ENCODE peak calls at places on chromosomes 16 and 17, in ten cellular contexts. One of them, this sample, is unnamed.
A peak's percentile ranks its signal among the peaks of the same experiment; 100 is the strongest.

GRCh38 chr16:82031116-82032084 is 3.7 kb upstream of the HSD17B2 start:
- DNase-seq in mesenchymal stem cell: peak; percentile 69
- DNase-seq in lung: no peak
- DNase-seq in CD8-positive, alpha-beta T cell: no peak
- DNase-seq in colonic mucosa: peak; percentile 48
- DNase-seq in heart left ventricle: no peak
- DNase-seq in OCI-LY7: peak; percentile 16
- DNase-seq in psoas muscle: no peak
- DNase-seq in upper lobe of right lung: no peak
- DNase-seq in K562: peak; percentile 35
- DNase-seq in this sample: peak; percentile 15

GRCh38 chr17:4427505-4427904 is 6.2 kb upstream of the SPNS3 start:
- DNase-seq in CD8-positive, alpha-beta T cell: no peak
- DNase-seq in K562: no peak
- DNase-seq in mesenchymal stem cell: no peak
- DNase-seq in colonic mucosa: no peak
- DNase-seq in heart left ventricle: no peak
- DNase-seq in psoas muscle: no peak
- DNase-seq in OCI-LY7: peak; percentile 54
- DNase-seq in lung: no peak
- DNase-seq in upper lobe of right lung: no peak
- DNase-seq in this sample: no peak

GRCh38 chr16:19909750-19910322 is 25.2 kb upstream of the GPRC5B start:
- DNase-seq in K562: no peak
- DNase-seq in OCI-LY7: no peak
- DNase-seq in psoas muscle: no peak
- DNase-seq in CD8-positive, alpha-beta T cell: no peak
- DNase-seq in heart left ventricle: no peak
- DNase-seq in mesenchymal stem cell: no peak
- DNase-seq in upper lobe of right lung: no peak
- DNase-seq in lung: no peak
- DNase-seq in colonic mucosa: no peak
- DNase-seq in this sample: no peak

GRCh38 chr17:40072481-40073346 is 9.9 kb downstream of the THRA start:
- DNase-seq in colonic mucosa: peak; percentile 84
- DNase-seq in CD8-positive, alpha-beta T cell: no peak
- DNase-seq in lung: no peak
- DNase-seq in OCI-LY7: no peak
- DNase-seq in psoas muscle: no peak
- DNase-seq in mesenchymal stem cell: no peak
- DNase-seq in K562: peak; percentile 68
- DNase-seq in heart left ventricle: no peak
- DNase-seq in upper lobe of right lung: no peak
- DNase-seq in this sample: peak; percentile 56

GRCh38 chr16:85363881-85364280 is 249.2 kb upstream of the GSE1 start:
- DNase-seq in colonic mucosa: no peak
- DNase-seq in heart left ventricle: no peak
- DNase-seq in mesenchymal stem cell: peak; percentile 100
- DNase-seq in psoas muscle: no peak
- DNase-seq in upper lobe of right lung: no peak
- DNase-seq in CD8-positive, alpha-beta T cell: no peak
- DNase-seq in K562: no peak
- DNase-seq in lung: no peak
- DNase-seq in OCI-LY7: no peak
- DNase-seq in this sample: no peak

GRCh38 chr17:40248507-40248906 is 29.4 kb downstream of the WIPF2 start:
- DNase-seq in psoas muscle: no peak
- DNase-seq in mesenchymal stem cell: no peak
- DNase-seq in upper lobe of right lung: no peak
- DNase-seq in colonic mucosa: no peak
- DNase-seq in OCI-LY7: no peak
- DNase-seq in K562: no peak
- DNase-seq in heart left ventricle: no peak
- DNase-seq in CD8-positive, alpha-beta T cell: no peak
- DNase-seq in lung: no peak
- DNase-seq in this sample: no peak

GRCh38 chr16:4800290-4801041 is 2.0 kb downstream of the ROGDI start:
- DNase-seq in colonic mucosa: peak; percentile 79
- DNase-seq in upper lobe of right lung: peak; percentile 86
- DNase-seq in heart left ventricle: peak; percentile 67
- DNase-seq in OCI-LY7: no peak
- DNase-seq in K562: peak; percentile 44
- DNase-seq in lung: peak; percentile 65
- DNase-seq in CD8-positive, alpha-beta T cell: no peak
- DNase-seq in mesenchymal stem cell: no peak
- DNase-seq in psoas muscle: peak; percentile 48
- DNase-seq in this sample: peak; percentile 94

GRCh38 chr17:49582789-49583188 is 7.1 kb downstream of the NXPH3 start:
- DNase-seq in upper lobe of right lung: no peak
- DNase-seq in mesenchymal stem cell: no peak
- DNase-seq in heart left ventricle: no peak
- DNase-seq in CD8-positive, alpha-beta T cell: no peak
- DNase-seq in K562: no peak
- DNase-seq in lung: no peak
- DNase-seq in colonic mucosa: no peak
- DNase-seq in psoas muscle: no peak
- DNase-seq in OCI-LY7: no peak
- DNase-seq in this sample: no peak

GRCh38 chr16:2035431-2036199 is 8.9 kb downstream of the NHERF2 start:
- DNase-seq in CD8-positive, alpha-beta T cell: no peak
- DNase-seq in lung: peak; percentile 80
- DNase-seq in colonic mucosa: peak; percentile 48
- DNase-seq in heart left ventricle: peak; percentile 44
- DNase-seq in mesenchymal stem cell: peak; percentile 85
- DNase-seq in K562: no peak
- DNase-seq in OCI-LY7: no peak
- DNase-seq in psoas muscle: peak; percentile 76
- DNase-seq in upper lobe of right lung: peak; percentile 89
- DNase-seq in this sample: no peak

GRCh38 chr16:2034695-2035430 is 8.2 kb downstream of the NHERF2 start:
- DNase-seq in heart left ventricle: peak; percentile 28
- DNase-seq in upper lobe of right lung: no peak
- DNase-seq in K562: no peak
- DNase-seq in OCI-LY7: no peak
- DNase-seq in psoas muscle: no peak
- DNase-seq in mesenchymal stem cell: no peak
- DNase-seq in colonic mucosa: no peak
- DNase-seq in CD8-positive, alpha-beta T cell: no peak
- DNase-seq in lung: no peak
- DNase-seq in this sample: no peak

GRCh38 chr16:2037631-2038358 is 9.8 kb downstream of the NTHL1 start:
- DNase-seq in psoas muscle: no peak
- DNase-seq in mesenchymal stem cell: no peak
- DNase-seq in upper lobe of right lung: peak; percentile 63
- DNase-seq in colonic mucosa: no peak
- DNase-seq in K562: no peak
- DNase-seq in lung: no peak
- DNase-seq in CD8-positive, alpha-beta T cell: no peak
- DNase-seq in OCI-LY7: no peak
- DNase-seq in heart left ventricle: no peak
- DNase-seq in this sample: no peak

GRCh38 chr16:2037115-2037514 is 10.4 kb downstream of the NHERF2 start:
- DNase-seq in OCI-LY7: no peak
- DNase-seq in CD8-positive, alpha-beta T cell: no peak
- DNase-seq in mesenchymal stem cell: no peak
- DNase-seq in heart left ventricle: no peak
- DNase-seq in colonic mucosa: no peak
- DNase-seq in psoas muscle: no peak
- DNase-seq in upper lobe of right lung: no peak
- DNase-seq in lung: no peak
- DNase-seq in K562: no peak
- DNase-seq in this sample: no peak

DNA sequence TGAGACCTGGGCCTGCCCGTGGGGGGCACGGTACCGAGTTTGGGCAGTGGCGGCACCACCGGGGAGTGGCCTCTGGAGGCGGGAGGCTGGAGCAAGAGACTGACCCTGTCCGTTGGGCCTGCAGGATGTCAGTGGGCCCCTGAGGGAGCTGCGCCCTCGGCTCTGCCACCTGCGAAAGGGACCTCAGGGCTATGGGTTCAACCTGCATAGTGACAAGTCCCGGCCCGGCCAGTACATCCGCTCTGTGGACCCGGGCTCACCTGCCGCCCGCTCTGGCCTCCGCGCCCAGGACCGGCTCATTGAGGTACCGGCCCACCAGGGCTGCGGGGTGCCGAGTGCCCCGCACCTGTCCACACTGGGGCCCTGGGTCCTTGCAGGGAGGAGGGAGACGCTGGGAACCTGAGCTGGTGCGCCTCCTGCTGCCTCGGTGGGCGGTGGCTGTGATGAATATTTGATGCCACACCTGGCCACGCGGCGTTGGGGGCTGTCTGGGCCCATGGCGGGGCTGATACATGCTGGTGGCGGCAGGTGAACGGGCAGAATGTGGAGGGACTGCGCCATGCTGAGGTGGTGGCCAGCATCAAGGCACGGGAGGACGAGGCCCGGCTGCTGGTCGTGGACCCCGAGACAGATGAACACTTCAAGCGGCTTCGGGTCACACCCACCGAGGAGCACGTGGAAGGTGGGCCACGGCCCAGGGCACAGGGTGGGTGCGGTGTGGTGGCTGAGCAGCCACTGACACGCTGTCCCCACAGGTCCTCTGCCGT is 9.7 kb downstream of the NHERF2 start:
- DNase-seq in colonic mucosa: no peak
- DNase-seq in OCI-LY7: no peak
- DNase-seq in upper lobe of right lung: peak; percentile 64
- DNase-seq in mesenchymal stem cell: no peak
- DNase-seq in heart left ventricle: no peak
- DNase-seq in psoas muscle: no peak
- DNase-seq in lung: no peak
- DNase-seq in CD8-positive, alpha-beta T cell: no peak
- DNase-seq in K562: no peak
- DNase-seq in this sample: no peak
- H3K4me3 ChIP-seq in colonic mucosa: no peak overlapping the region
- H3K4me3 ChIP-seq in OCI-LY7: no peak overlapping the region
- H3K4me3 ChIP-seq in upper lobe of right lung: peak overlapping the region; percentile 45
- H3K4me3 ChIP-seq in mesenchymal stem cell: peak overlapping the region; percentile 49
- H3K4me3 ChIP-seq in heart left ventricle: peak overlapping the region; percentile 43
- H3K4me3 ChIP-seq in psoas muscle: peak overlapping the region; percentile 53
- H3K4me3 ChIP-seq in lung: peak overlapping the region; percentile 55
- H3K4me3 ChIP-seq in CD8-positive, alpha-beta T cell: no peak overlapping the region
- H3K4me3 ChIP-seq in K562: no peak overlapping the region
- H3K4me3 ChIP-seq in this sample: no peak overlapping the region

DNA sequence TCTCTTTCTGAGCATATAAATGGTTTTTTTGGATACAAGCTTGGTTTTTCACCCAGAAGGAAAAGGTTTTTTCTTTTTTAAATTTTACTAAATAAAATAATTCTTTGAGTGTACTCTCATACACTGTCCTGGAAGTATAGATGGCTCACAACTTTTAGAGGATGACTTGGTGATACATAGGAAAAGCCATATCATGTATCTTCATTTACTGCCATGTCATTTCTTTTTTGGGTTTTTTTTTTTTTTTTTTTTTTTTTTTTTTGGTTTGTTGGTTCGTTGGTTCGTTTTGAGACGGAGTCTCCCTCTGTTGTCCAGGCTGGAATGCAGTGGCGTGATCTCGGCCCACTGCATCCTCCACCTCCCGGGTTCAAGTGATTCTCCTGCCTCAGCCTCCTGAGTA is 11.8 kb downstream of the OGFOD1 start:
- DNase-seq in heart left ventricle: no peak
- DNase-seq in colonic mucosa: no peak
- DNase-seq in upper lobe of right lung: no peak
- DNase-seq in psoas muscle: no peak
- DNase-seq in mesenchymal stem cell: no peak
- DNase-seq in CD8-positive, alpha-beta T cell: no peak
- DNase-seq in OCI-LY7: no peak
- DNase-seq in K562: no peak
- DNase-seq in lung: no peak
- DNase-seq in this sample: no peak
- H3K36me3 ChIP-seq in heart left ventricle: peaks cover 35% of the 10 kb centered on the region
- H3K36me3 ChIP-seq in colonic mucosa: peaks cover 13% of the 10 kb centered on the region
- H3K36me3 ChIP-seq in upper lobe of right lung: peaks cover 95% of the 10 kb centered on the region
- H3K36me3 ChIP-seq in psoas muscle: peaks cover 18% of the 10 kb centered on the region
- H3K36me3 ChIP-seq in mesenchymal stem cell: peaks cover 5% of the 10 kb centered on the region
- H3K36me3 ChIP-seq in CD8-positive, alpha-beta T cell: peaks cover 44% of the 10 kb centered on the region
- H3K36me3 ChIP-seq in OCI-LY7: peaks cover 95% of the 10 kb centered on the region
- H3K36me3 ChIP-seq in K562: peaks cover 86% of the 10 kb centered on the region
- H3K36me3 ChIP-seq in lung: peaks cover 43% of the 10 kb centered on the region
- H3K36me3 ChIP-seq in this sample: peaks cover 53% of the 10 kb centered on the region

DNA sequence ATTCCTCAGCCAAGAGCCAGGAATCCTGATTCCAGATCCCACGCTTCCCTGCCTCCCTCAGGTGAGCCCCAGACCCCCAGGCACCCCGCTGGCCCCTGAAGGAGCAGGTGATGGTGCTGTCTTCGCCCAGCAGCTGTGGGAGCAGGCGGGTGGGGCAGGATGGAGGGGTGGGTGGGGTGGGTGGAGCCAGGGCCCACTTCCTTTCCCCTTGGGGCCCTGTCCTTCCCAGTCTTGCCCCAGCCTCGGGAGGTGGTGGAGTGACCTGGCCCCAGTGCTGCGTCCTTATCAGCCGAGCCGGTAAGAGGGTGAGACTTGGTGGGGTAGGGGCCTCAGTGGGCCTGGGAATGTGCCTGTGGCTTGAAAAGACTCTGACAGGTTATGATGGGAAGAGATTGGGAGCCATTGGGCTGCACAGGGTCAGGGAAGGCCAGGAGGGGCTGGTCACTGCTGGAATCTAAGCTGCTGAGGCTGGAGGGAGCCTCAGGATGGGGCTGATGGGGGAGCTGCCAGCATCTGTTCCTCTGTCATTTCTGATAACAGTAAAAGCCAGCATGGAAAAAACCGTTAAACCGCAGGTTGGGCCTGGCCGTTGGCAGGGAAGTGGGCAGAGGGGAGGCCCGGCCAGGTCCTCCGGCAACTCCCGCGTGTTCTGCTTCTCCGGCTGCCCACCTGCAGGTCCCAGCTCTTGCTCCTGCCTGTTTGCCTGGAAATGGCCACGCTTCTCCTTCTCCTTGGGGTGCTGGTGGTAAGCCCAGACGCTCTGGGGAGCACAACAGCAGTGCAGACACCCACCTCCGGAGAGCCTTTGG is at the start of gene SPN:
- DNase-seq in lung: no peak
- DNase-seq in CD8-positive, alpha-beta T cell: no peak
- DNase-seq in K562: peak; percentile 90
- DNase-seq in psoas muscle: no peak
- DNase-seq in heart left ventricle: no peak
- DNase-seq in mesenchymal stem cell: no peak
- DNase-seq in colonic mucosa: no peak
- DNase-seq in upper lobe of right lung: peak; percentile 70
- DNase-seq in OCI-LY7: peak; percentile 69
- DNase-seq in this sample: peak; percentile 74
- H3K4me3 ChIP-seq in lung: peak within 1 kb of the TSS; percentile 9
- H3K4me3 ChIP-seq in CD8-positive, alpha-beta T cell: peak within 1 kb of the TSS; percentile 89
- H3K4me3 ChIP-seq in K562: peak within 1 kb of the TSS; percentile 60
- H3K4me3 ChIP-seq in psoas muscle: no peak within 1 kb of the TSS
- H3K4me3 ChIP-seq in heart left ventricle: no peak within 1 kb of the TSS
- H3K4me3 ChIP-seq in mesenchymal stem cell: no peak within 1 kb of the TSS
- H3K4me3 ChIP-seq in colonic mucosa: peak within 1 kb of the TSS; percentile 29
- H3K4me3 ChIP-seq in upper lobe of right lung: peak within 1 kb of the TSS; percentile 51
- H3K4me3 ChIP-seq in OCI-LY7: peak within 1 kb of the TSS; percentile 78
- H3K4me3 ChIP-seq in this sample: peak within 1 kb of the TSS; percentile 35

GRCh38 chr17:38919316-38920078 is 5.9 kb upstream of the LASP1NB start:
- DNase-seq in CD8-positive, alpha-beta T cell: no peak
- DNase-seq in lung: no peak
- DNase-seq in psoas muscle: no peak
- DNase-seq in OCI-LY7: no peak
- DNase-seq in heart left ventricle: no peak
- DNase-seq in K562: no peak
- DNase-seq in colonic mucosa: no peak
- DNase-seq in mesenchymal stem cell: no peak
- DNase-seq in upper lobe of right lung: peak; percentile 30
- DNase-seq in this sample: no peak

GRCh38 chr17:38918916-38919315 is 6.5 kb upstream of the LASP1NB start:
- DNase-seq in colonic mucosa: no peak
- DNase-seq in OCI-LY7: no peak
- DNase-seq in psoas muscle: no peak
- DNase-seq in lung: no peak
- DNase-seq in upper lobe of right lung: no peak
- DNase-seq in K562: no peak
- DNase-seq in mesenchymal stem cell: no peak
- DNase-seq in heart left ventricle: no peak
- DNase-seq in CD8-positive, alpha-beta T cell: no peak
- DNase-seq in this sample: no peak

GRCh38 chr17:38917259-38917658 is 8.2 kb upstream of the LASP1NB start:
- DNase-seq in heart left ventricle: no peak
- DNase-seq in psoas muscle: no peak
- DNase-seq in CD8-positive, alpha-beta T cell: no peak
- DNase-seq in OCI-LY7: peak; percentile 25
- DNase-seq in upper lobe of right lung: no peak
- DNase-seq in K562: no peak
- DNase-seq in lung: no peak
- DNase-seq in colonic mucosa: no peak
- DNase-seq in mesenchymal stem cell: no peak
- DNase-seq in this sample: no peak

GRCh38 chr17:38916771-38917170 is 8.6 kb upstream of the LASP1NB start:
- DNase-seq in lung: no peak
- DNase-seq in CD8-positive, alpha-beta T cell: no peak
- DNase-seq in upper lobe of right lung: peak; percentile 22
- DNase-seq in mesenchymal stem cell: no peak
- DNase-seq in heart left ventricle: no peak
- DNase-seq in OCI-LY7: no peak
- DNase-seq in K562: no peak
- DNase-seq in psoas muscle: no peak
- DNase-seq in colonic mucosa: no peak
- DNase-seq in this sample: no peak

GRCh38 chr17:38918129-38918913 is 7.1 kb upstream of the LASP1NB start:
- DNase-seq in psoas muscle: no peak
- DNase-seq in mesenchymal stem cell: no peak
- DNase-seq in heart left ventricle: no peak
- DNase-seq in colonic mucosa: no peak
- DNase-seq in upper lobe of right lung: no peak
- DNase-seq in OCI-LY7: no peak
- DNase-seq in K562: no peak
- DNase-seq in lung: no peak
- DNase-seq in CD8-positive, alpha-beta T cell: no peak
- DNase-seq in this sample: peak; percentile 78
- H3K36me3 ChIP-seq in psoas muscle: peaks cover 3% of the 10 kb centered on the region
- H3K36me3 ChIP-seq in mesenchymal stem cell: peaks cover 81% of the 10 kb centered on the region
- H3K36me3 ChIP-seq in heart left ventricle: peaks cover 21% of the 10 kb centered on the region
- H3K36me3 ChIP-seq in colonic mucosa: peaks cover 39% of the 10 kb centered on the region
- H3K36me3 ChIP-seq in upper lobe of right lung: peaks cover 73% of the 10 kb centered on the region
- H3K36me3 ChIP-seq in OCI-LY7: peaks cover 63% of the 10 kb centered on the region
- H3K36me3 ChIP-seq in K562: peaks cover 64% of the 10 kb centered on the region
- H3K36me3 ChIP-seq in lung: no peaks in the 10 kb centered on the region
- H3K36me3 ChIP-seq in CD8-positive, alpha-beta T cell: peaks cover 55% of the 10 kb centered on the region
- H3K36me3 ChIP-seq in this sample: peaks cover 12% of the 10 kb centered on the region

This sample was measured in WERI-Rb-1.